ENCODE peak calls at places on chromosomes 16 and 17, in nine cellular contexts. N, Y, M, P, B, T, Z, F and J are unnamed samples.

GRCh38 chr17:4728124-4728523 is 3.1 kb upstream of the MED11 start:
- DNase-seq in N (no peak), Y (no peak), M (no peak), P (no peak), B (no peak), T (peak), Z (peak), F (no peak), J (no peak)

GRCh38 chr17:64200080-64201042 is 62.7 kb downstream of the TEX2 start:
- DNase-seq in N (no peak), Y (no peak), M (no peak), P (no peak), B (no peak), T (no peak), Z (no peak), F (peak), J (no peak)

GRCh38 chr17:42087736-42088705 is 10.3 kb downstream of the ZNF385C start:
- DNase-seq in N (no peak), Y (no peak), M (no peak), P (no peak), B (no peak), T (no peak), Z (no peak), F (no peak), J (no peak)

GRCh38 chr17:82962163-82962720 is 117.2 kb upstream of the METRNL start:
- DNase-seq in N (no peak), Y (no peak), M (no peak), P (no peak), B (no peak), T (peak), Z (no peak), F (peak), J (no peak)

GRCh38 chr16:58366247-58367031 is 25.8 kb upstream of the GINS3 start:
- DNase-seq in N (no peak), Y (peak), M (no peak), P (no peak), B (no peak), T (no peak), Z (no peak), F (peak), J (no peak)

GRCh38 chr16:68642436-68643064 is 2.6 kb upstream of the CDH3 start:
- DNase-seq in N (no peak), Y (no peak), M (no peak), P (no peak), B (no peak), T (no peak), Z (no peak), F (no peak), J (no peak)

GRCh38 chr16:50272111-50272571 is 5.8 kb downstream of the ADCY7 start:
- DNase-seq in N (no peak), Y (no peak), M (no peak), P (no peak), B (no peak), T (no peak), Z (no peak), F (no peak), J (no peak)

GRCh38 chr16:23768581-23768980 is 13.8 kb downstream of the CHP2 start:
- DNase-seq in N (no peak), Y (no peak), M (no peak), P (no peak), B (no peak), T (no peak), Z (no peak), F (no peak), J (peak)

GRCh38 chr17:79971651-79972050 is 64.0 kb downstream of the TBC1D16 start:
- DNase-seq in N (no peak), Y (no peak), M (no peak), P (no peak), B (no peak), T (no peak), Z (peak), F (no peak), J (no peak)

GRCh38 chr17:20307325-20307910 is 159.9 kb downstream of the LGALS9B start:
- DNase-seq in N (no peak), Y (no peak), M (no peak), P (no peak), B (no peak), T (no peak), Z (no peak), F (no peak), J (no peak)

GRCh38 chr17:40283662-40284061 is 4.0 kb upstream of the CDC6 start:
- DNase-seq in N (no peak), Y (peak), M (no peak), P (no peak), B (no peak), T (no peak), Z (no peak), F (peak), J (peak)

GRCh38 chr16:89827383-89828198 is 684 bp upstream of the SPIRE2 start:
- DNase-seq in N (peak), Y (no peak), M (no peak), P (peak), B (no peak), T (peak), Z (peak), F (peak), J (peak)

GRCh38 chr17:36590082-36590481 is 1.6 kb upstream of the DHRS11 start:
- DNase-seq in N (no peak), Y (no peak), M (no peak), P (no peak), B (no peak), T (no peak), Z (no peak), F (peak), J (no peak)

GRCh38 chr16:30028438-30029093 is 2.5 kb downstream of the TLCD3B start:
- DNase-seq in N (no peak), Y (no peak), M (no peak), P (no peak), B (no peak), T (no peak), Z (no peak), F (no peak), J (no peak)

GRCh38 chr16:55468352-55468990 is 10.5 kb upstream of the MMP2 start:
- DNase-seq in N (no peak), Y (no peak), M (no peak), P (no peak), B (no peak), T (no peak), Z (no peak), F (no peak), J (no peak)

GRCh38 chr17:35084987-35085386 is 21.5 kb upstream of the RFFL start:
- DNase-seq in N (no peak), Y (peak), M (no peak), P (no peak), B (no peak), T (no peak), Z (no peak), F (peak), J (no peak)

GRCh38 chr17:63151981-63152523 is 186.0 kb downstream of the TANC2 start:
- DNase-seq in N (no peak), Y (no peak), M (no peak), P (no peak), B (no peak), T (no peak), Z (no peak), F (peak), J (no peak)

GRCh38 chr17:39576187-39576586 is 31.5 kb downstream of the NEUROD2 start:
- DNase-seq in N (no peak), Y (no peak), M (no peak), P (no peak), B (no peak), T (no peak), Z (no peak), F (no peak), J (no peak)

GRCh38 chr17:32588135-32588534 is 101.3 kb downstream of the CDK5R1 start:
- DNase-seq in N (no peak), Y (no peak), M (no peak), P (no peak), B (no peak), T (no peak), Z (no peak), F (no peak), J (no peak)

GRCh38 chr16:9088848-9089247 is 2.6 kb upstream of the HAPSTR1 start:
- DNase-seq in N (no peak), Y (no peak), M (no peak), P (peak), B (no peak), T (no peak), Z (no peak), F (no peak), J (no peak)

GRCh38 chr17:40076595-40076994 is 13.8 kb downstream of the THRA start:
- DNase-seq in N (no peak), Y (no peak), M (no peak), P (no peak), B (no peak), T (no peak), Z (no peak), F (no peak), J (no peak)

GRCh38 chr17:36980281-36980761 is 31.6 kb downstream of the AATF start:
- DNase-seq in N (no peak), Y (no peak), M (no peak), P (no peak), B (no peak), T (no peak), Z (no peak), F (peak), J (no peak)

GRCh38 chr17:70407501-70407900 is 238.2 kb downstream of the KCNJ2 start:
- DNase-seq in N (no peak), Y (no peak), M (no peak), P (no peak), B (no peak), T (no peak), Z (no peak), F (peak), J (no peak)

GRCh38 chr16:27561216-27561615 is 11.3 kb downstream of the KATNIP start:
- DNase-seq in N (no peak), Y (no peak), M (no peak), P (no peak), B (no peak), T (no peak), Z (no peak), F (no peak), J (no peak)

GRCh38 chr17:74750327-74751069 is 2.1 kb downstream of the NHERF1 start:
- DNase-seq in N (no peak), Y (no peak), M (no peak), P (no peak), B (no peak), T (peak), Z (peak), F (no peak), J (peak)

GRCh38 chr17:8138366-8138671 is 13.9 kb downstream of the PER1 start:
- DNase-seq in N (no peak), Y (no peak), M (no peak), P (no peak), B (no peak), T (no peak), Z (no peak), F (no peak), J (no peak)

GRCh38 chr16:57245472-57246113 is 534 bp downstream of the ARL2BP start:
- DNase-seq in N (peak), Y (no peak), M (peak), P (no peak), B (no peak), T (peak), Z (no peak), F (peak), J (peak)

GRCh38 chr17:65984299-65984698 is 207.6 kb downstream of the CEP112 start:
- DNase-seq in N (no peak), Y (no peak), M (no peak), P (no peak), B (no peak), T (no peak), Z (no peak), F (peak), J (no peak)

GRCh38 chr17:64627797-64628196 is 34.3 kb downstream of the SMURF2 start:
- DNase-seq in N (no peak), Y (no peak), M (no peak), P (no peak), B (no peak), T (no peak), Z (no peak), F (no peak), J (no peak)

GRCh38 chr16:10188236-10188635 is 6.0 kb upstream of the GRIN2A start:
- DNase-seq in N (no peak), Y (no peak), M (no peak), P (no peak), B (no peak), T (no peak), Z (no peak), F (no peak), J (no peak)
- H3K4me3 ChIP-seq in N (no peak), Y (no peak), M (no peak), P (no peak), B (no peak), T (no peak), Z (no peak), F (no peak), J (no peak)

DNA sequence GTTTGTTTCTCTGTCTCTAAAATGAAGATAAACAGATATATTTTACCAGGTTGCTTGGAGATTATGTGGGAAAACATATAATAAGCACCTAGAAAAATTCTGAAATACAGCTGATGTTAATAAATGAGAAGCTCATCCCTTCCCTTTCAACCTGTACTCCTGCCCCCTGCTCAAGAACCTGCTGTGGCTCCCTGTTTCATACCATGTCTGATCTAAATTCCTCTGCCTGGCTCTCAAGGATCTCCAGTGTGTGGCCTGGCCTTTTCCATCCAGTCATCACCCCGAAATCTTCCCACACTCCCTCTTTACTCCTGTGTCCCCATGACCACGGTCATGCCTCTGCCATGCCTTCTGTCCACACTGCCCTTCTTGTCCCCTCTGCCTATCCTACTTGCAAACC is 19.4 kb upstream of the DLX4 start:
- DNase-seq in N (no peak), Y (no peak), M (no peak), P (no peak), B (no peak), T (no peak), Z (no peak), F (no peak), J (no peak)
- H3K27ac ChIP-seq in N (no peak), Y (no peak), M (no peak), P (no peak), B (no peak), T (no peak), Z (no peak), F (no peak), J (no peak)

GRCh38 chr16:15607700-15608396 is 35.1 kb downstream of the MARF1 start:
- DNase-seq in N (peak), Y (no peak), M (no peak), P (peak), B (no peak), T (no peak), Z (peak), F (peak), J (no peak)

GRCh38 chr16:15608398-15609285 is 34.3 kb downstream of the MARF1 start:
- DNase-seq in N (no peak), Y (no peak), M (no peak), P (no peak), B (no peak), T (no peak), Z (no peak), F (peak), J (no peak)

GRCh38 chr16:15610369-15610871 is 32.5 kb downstream of the MARF1 start:
- DNase-seq in N (no peak), Y (no peak), M (no peak), P (no peak), B (no peak), T (no peak), Z (no peak), F (peak), J (no peak)

GRCh38 chr16:15611610-15612009 is 31.3 kb downstream of the MARF1 start:
- DNase-seq in N (no peak), Y (no peak), M (no peak), P (no peak), B (no peak), T (no peak), Z (no peak), F (no peak), J (no peak)

DNA sequence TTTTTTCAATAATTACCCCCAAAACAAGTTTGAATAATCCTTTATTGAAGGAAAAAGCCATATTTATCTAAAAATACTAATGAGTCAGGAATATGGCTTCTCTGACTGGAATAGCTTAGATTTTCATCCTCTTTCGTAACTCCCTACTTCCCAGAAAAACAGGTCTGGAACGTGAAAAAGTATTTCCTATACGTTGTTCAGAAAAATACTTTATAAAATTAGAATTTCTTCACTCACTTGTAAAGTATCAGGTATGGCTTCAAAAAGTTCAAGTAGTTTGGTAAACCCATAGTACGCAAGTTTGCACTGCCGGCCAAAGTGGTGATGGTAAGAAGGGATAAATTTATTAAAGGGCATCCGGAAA is 33.7 kb downstream of the MARF1 start:
- DNase-seq in N (no peak), Y (no peak), M (no peak), P (no peak), B (no peak), T (no peak), Z (no peak), F (no peak), J (no peak)
- H3K4me3 ChIP-seq in N (no peak), Y (no peak), M (no peak), P (no peak), B (no peak), T (no peak), Z (no peak), F (no peak), J (no peak)

GRCh38 chr16:81657224-81657623 is 121.9 kb upstream of the PLCG2 start:
- DNase-seq in N (no peak), Y (no peak), M (no peak), P (no peak), B (no peak), T (no peak), Z (no peak), F (no peak), J (no peak)
- H3K27ac ChIP-seq in N (no peak), Y (no peak), M (peak), P (no peak), B (no peak), T (peak), Z (no peak), F (no peak), J (peak)

GRCh38 chr17:30234954-30235353 is 543 bp downstream of the SLC6A4 start:
- DNase-seq in N (no peak), Y (no peak), M (no peak), P (no peak), B (no peak), T (no peak), Z (no peak), F (peak), J (no peak)
- H3K4me3 ChIP-seq in N (peak), Y (no peak), M (peak), P (no peak), B (no peak), T (peak), Z (no peak), F (no peak), J (peak)

DNA sequence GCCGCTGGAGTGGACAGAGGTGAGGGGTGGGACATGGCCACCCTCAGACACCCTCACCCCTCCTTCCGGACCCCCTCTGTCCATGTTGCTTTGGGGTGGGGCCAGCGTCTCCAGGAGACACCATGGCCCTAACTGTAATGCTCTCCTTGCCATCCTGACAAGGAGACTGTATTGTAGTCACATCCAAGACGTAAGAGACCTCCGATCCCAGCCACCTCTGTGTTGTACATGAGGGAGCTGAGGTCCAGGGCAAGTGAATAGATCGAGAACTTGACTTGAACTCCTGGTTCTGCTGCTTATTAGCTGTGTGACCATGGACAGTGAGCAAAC is 30.2 kb downstream of the POLR3E start:
- DNase-seq in N (no peak), Y (no peak), M (no peak), P (peak), B (no peak), T (no peak), Z (no peak), F (no peak), J (no peak)
- H3K27ac ChIP-seq in N (no peak), Y (no peak), M (no peak), P (no peak), B (no peak), T (no peak), Z (no peak), F (no peak), J (no peak)

DNA sequence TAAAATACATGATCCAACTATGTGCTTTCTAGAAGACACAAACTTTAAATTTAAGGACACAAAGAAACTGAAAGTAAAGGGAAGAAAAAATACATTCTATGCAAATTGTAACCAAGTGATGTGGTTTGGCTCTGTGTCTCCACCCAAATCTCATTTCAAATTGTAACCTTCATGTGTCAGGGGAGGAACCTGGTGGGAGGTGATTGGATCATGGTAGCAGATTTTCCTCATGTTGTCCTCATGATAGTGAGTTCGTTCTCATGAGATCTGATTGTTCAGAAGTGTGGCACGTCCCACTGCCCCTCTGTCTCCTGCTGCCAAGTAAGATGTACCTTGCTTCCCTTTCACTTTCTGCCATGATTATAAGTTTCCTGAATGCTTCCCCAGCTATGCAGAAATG is 15.0 kb downstream of the OR1A1 start:
- DNase-seq in N (no peak), Y (no peak), M (no peak), P (no peak), B (no peak), T (no peak), Z (no peak), F (no peak), J (no peak)
- H3K4me3 ChIP-seq in N (no peak), Y (no peak), M (no peak), P (no peak), B (no peak), T (no peak), Z (no peak), F (no peak), J (no peak)

GRCh38 chr16:31113420-31114124 is 3.9 kb upstream of the KAT8 start:
- DNase-seq in N (no peak), Y (no peak), M (no peak), P (no peak), B (no peak), T (no peak), Z (no peak), F (no peak), J (no peak)

GRCh38 chr16:31112711-31113419 is 4.6 kb upstream of the KAT8 start:
- DNase-seq in N (no peak), Y (no peak), M (no peak), P (no peak), B (no peak), T (no peak), Z (no peak), F (no peak), J (no peak)

GRCh38 chr16:31117384-31118222 is at the start of gene KAT8:
- DNase-seq in N (peak), Y (peak), M (peak), P (peak), B (no peak), T (peak), Z (peak), F (peak), J (peak)

GRCh38 chr16:31111881-31112466 is 3.8 kb downstream of the BCKDK start:
- DNase-seq in N (no peak), Y (no peak), M (no peak), P (no peak), B (no peak), T (no peak), Z (no peak), F (no peak), J (no peak)

DNA sequence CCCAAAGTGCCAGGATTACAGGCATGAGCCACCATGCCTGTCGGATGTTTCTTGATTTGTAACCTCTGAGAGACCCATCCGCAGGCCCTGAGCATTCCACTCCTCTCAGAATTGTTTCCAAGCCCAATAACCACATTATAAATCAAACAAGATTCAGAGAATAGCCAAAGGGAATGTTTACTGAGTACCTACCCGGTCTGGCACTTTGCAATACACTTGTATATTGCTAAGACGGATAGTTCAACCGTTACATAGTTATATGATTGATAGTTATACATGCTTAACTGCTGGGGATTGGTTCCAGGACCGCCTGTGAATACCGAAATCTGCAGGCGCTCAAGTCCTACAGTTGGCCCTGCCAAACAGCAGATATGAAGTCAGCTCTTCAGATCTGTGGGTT is 3.0 kb upstream of the KAT8 start:
- DNase-seq in N (no peak), Y (no peak), M (no peak), P (no peak), B (no peak), T (no peak), Z (no peak), F (no peak), J (no peak)
- H3K27ac ChIP-seq in N (peak), Y (no peak), M (peak), P (peak), B (no peak), T (peak), Z (no peak), F (no peak), J (peak)